ENCODE peak calls at places on chromosome 9, in eight cellular contexts. One of them, this sample, is unnamed.
A peak's percentile ranks its signal among the peaks of the same experiment; 100 is the strongest.

GRCh38 chr9:34072868-34073590 is 24.3 kb upstream of the UBAP2 start:
- DNase-seq in fibroblast of pulmonary artery: peak; percentile 79
- DNase-seq in upper lobe of right lung: no peak
- DNase-seq in hepatocyte: peak; percentile 90
- DNase-seq in neural progenitor cell: no peak
- DNase-seq in CD8-positive, alpha-beta T cell: no peak
- DNase-seq in neural crest cell: no peak
- DNase-seq in GM13977: no peak
- DNase-seq in this sample: no peak

GRCh38 chr9:122131401-122131921 is 28.1 kb downstream of the NDUFA8 start:
- DNase-seq in neural crest cell: no peak
- DNase-seq in upper lobe of right lung: no peak
- DNase-seq in CD8-positive, alpha-beta T cell: no peak
- DNase-seq in hepatocyte: peak; percentile 64
- DNase-seq in neural progenitor cell: peak; percentile 74
- DNase-seq in fibroblast of pulmonary artery: no peak
- DNase-seq in GM13977: no peak
- DNase-seq in this sample: no peak

GRCh38 chr9:2029666-2030170 is 14.6 kb downstream of the SMARCA2 start:
- DNase-seq in upper lobe of right lung: no peak
- DNase-seq in neural progenitor cell: no peak
- DNase-seq in fibroblast of pulmonary artery: no peak
- DNase-seq in GM13977: no peak
- DNase-seq in CD8-positive, alpha-beta T cell: no peak
- DNase-seq in hepatocyte: no peak
- DNase-seq in neural crest cell: no peak
- DNase-seq in this sample: no peak

GRCh38 chr9:122158202-122158601 is 1.4 kb downstream of the NDUFA8 start:
- DNase-seq in neural progenitor cell: peak; percentile 55
- DNase-seq in upper lobe of right lung: no peak
- DNase-seq in hepatocyte: peak; percentile 51
- DNase-seq in CD8-positive, alpha-beta T cell: no peak
- DNase-seq in GM13977: peak; percentile 47
- DNase-seq in neural crest cell: peak; percentile 16
- DNase-seq in fibroblast of pulmonary artery: peak; percentile 59
- DNase-seq in this sample: peak; percentile 51

GRCh38 chr9:3200331-3200774 is 325.4 kb downstream of the RFX3 start:
- DNase-seq in GM13977: no peak
- DNase-seq in neural progenitor cell: no peak
- DNase-seq in upper lobe of right lung: no peak
- DNase-seq in neural crest cell: no peak
- DNase-seq in fibroblast of pulmonary artery: no peak
- DNase-seq in hepatocyte: no peak
- DNase-seq in CD8-positive, alpha-beta T cell: no peak
- DNase-seq in this sample: no peak

GRCh38 chr9:16715404-16715803 is 155.1 kb downstream of the BNC2 start:
- DNase-seq in GM13977: no peak
- DNase-seq in neural progenitor cell: no peak
- DNase-seq in fibroblast of pulmonary artery: peak; percentile 65
- DNase-seq in hepatocyte: no peak
- DNase-seq in upper lobe of right lung: no peak
- DNase-seq in neural crest cell: no peak
- DNase-seq in CD8-positive, alpha-beta T cell: no peak
- DNase-seq in this sample: no peak

GRCh38 chr9:93098236-93098946 is 2.4 kb downstream of the CARD19 start:
- DNase-seq in neural progenitor cell: no peak
- DNase-seq in CD8-positive, alpha-beta T cell: no peak
- DNase-seq in upper lobe of right lung: peak; percentile 93
- DNase-seq in fibroblast of pulmonary artery: peak; percentile 98
- DNase-seq in hepatocyte: peak; percentile 82
- DNase-seq in neural crest cell: no peak
- DNase-seq in GM13977: no peak
- DNase-seq in this sample: no peak

GRCh38 chr9:134284273-134284672 is 42.0 kb upstream of the RXRA start:
- DNase-seq in upper lobe of right lung: no peak
- DNase-seq in GM13977: no peak
- DNase-seq in hepatocyte: no peak
- DNase-seq in fibroblast of pulmonary artery: no peak
- DNase-seq in CD8-positive, alpha-beta T cell: no peak
- DNase-seq in neural progenitor cell: no peak
- DNase-seq in neural crest cell: no peak
- DNase-seq in this sample: no peak

GRCh38 chr9:107008447-107008846 is 145.5 kb downstream of the ZNF462 start:
- DNase-seq in fibroblast of pulmonary artery: no peak
- DNase-seq in CD8-positive, alpha-beta T cell: no peak
- DNase-seq in GM13977: no peak
- DNase-seq in hepatocyte: no peak
- DNase-seq in neural crest cell: no peak
- DNase-seq in upper lobe of right lung: no peak
- DNase-seq in neural progenitor cell: no peak
- DNase-seq in this sample: no peak

GRCh38 chr9:73577867-73578266 is 426.2 kb downstream of the ANXA1 start:
- DNase-seq in neural progenitor cell: peak; percentile 41
- DNase-seq in neural crest cell: no peak
- DNase-seq in GM13977: no peak
- DNase-seq in upper lobe of right lung: no peak
- DNase-seq in CD8-positive, alpha-beta T cell: no peak
- DNase-seq in hepatocyte: peak; percentile 36
- DNase-seq in fibroblast of pulmonary artery: peak; percentile 39
- DNase-seq in this sample: no peak

GRCh38 chr9:31259824-31260223 is 1124.6 kb upstream of the ACO1 start:
- DNase-seq in neural progenitor cell: peak; percentile 32
- DNase-seq in CD8-positive, alpha-beta T cell: no peak
- DNase-seq in upper lobe of right lung: no peak
- DNase-seq in hepatocyte: no peak
- DNase-seq in neural crest cell: no peak
- DNase-seq in fibroblast of pulmonary artery: no peak
- DNase-seq in GM13977: no peak
- DNase-seq in this sample: no peak

GRCh38 chr9:109728696-109729300 is 51.2 kb upstream of the PALM2AKAP2 start:
- DNase-seq in GM13977: no peak
- DNase-seq in fibroblast of pulmonary artery: no peak
- DNase-seq in hepatocyte: no peak
- DNase-seq in CD8-positive, alpha-beta T cell: no peak
- DNase-seq in neural crest cell: no peak
- DNase-seq in upper lobe of right lung: no peak
- DNase-seq in neural progenitor cell: no peak
- DNase-seq in this sample: no peak

GRCh38 chr9:95857896-95858295 is 17.6 kb upstream of the ERCC6L2 start:
- DNase-seq in neural progenitor cell: no peak
- DNase-seq in upper lobe of right lung: no peak
- DNase-seq in hepatocyte: no peak
- DNase-seq in fibroblast of pulmonary artery: no peak
- DNase-seq in CD8-positive, alpha-beta T cell: no peak
- DNase-seq in GM13977: no peak
- DNase-seq in neural crest cell: no peak
- DNase-seq in this sample: peak; percentile 24

GRCh38 chr9:36597412-36598178 is 24.9 kb downstream of the MELK start:
- DNase-seq in neural crest cell: no peak
- DNase-seq in upper lobe of right lung: no peak
- DNase-seq in fibroblast of pulmonary artery: peak; percentile 82
- DNase-seq in GM13977: peak; percentile 38
- DNase-seq in hepatocyte: peak; percentile 43
- DNase-seq in neural progenitor cell: peak; percentile 30
- DNase-seq in CD8-positive, alpha-beta T cell: no peak
- DNase-seq in this sample: peak; percentile 25

GRCh38 chr9:104927216-104927911 is 591 bp downstream of the ABCA1 start:
- DNase-seq in upper lobe of right lung: peak; percentile 67
- DNase-seq in hepatocyte: peak; percentile 58
- DNase-seq in GM13977: peak; percentile 52
- DNase-seq in neural crest cell: peak; percentile 18
- DNase-seq in CD8-positive, alpha-beta T cell: no peak
- DNase-seq in neural progenitor cell: peak; percentile 68
- DNase-seq in fibroblast of pulmonary artery: peak; percentile 57
- DNase-seq in this sample: peak; percentile 24

GRCh38 chr9:131407717-131408195 is 13.9 kb downstream of the PRRC2B start:
- DNase-seq in CD8-positive, alpha-beta T cell: no peak
- DNase-seq in fibroblast of pulmonary artery: peak; percentile 57
- DNase-seq in hepatocyte: no peak
- DNase-seq in upper lobe of right lung: peak; percentile 72
- DNase-seq in GM13977: no peak
- DNase-seq in neural crest cell: no peak
- DNase-seq in neural progenitor cell: peak; percentile 78
- DNase-seq in this sample: no peak

GRCh38 chr9:118577121-118577520 is 792.1 kb downstream of the BRINP1 start:
- DNase-seq in neural progenitor cell: no peak
- DNase-seq in fibroblast of pulmonary artery: peak; percentile 69
- DNase-seq in upper lobe of right lung: no peak
- DNase-seq in neural crest cell: no peak
- DNase-seq in CD8-positive, alpha-beta T cell: no peak
- DNase-seq in GM13977: no peak
- DNase-seq in hepatocyte: no peak
- DNase-seq in this sample: no peak

GRCh38 chr9:99948896-99949295 is 42.4 kb downstream of the STX17 start:
- DNase-seq in fibroblast of pulmonary artery: peak; percentile 69
- DNase-seq in upper lobe of right lung: no peak
- DNase-seq in CD8-positive, alpha-beta T cell: no peak
- DNase-seq in hepatocyte: no peak
- DNase-seq in GM13977: no peak
- DNase-seq in neural crest cell: no peak
- DNase-seq in neural progenitor cell: no peak
- DNase-seq in this sample: no peak

GRCh38 chr9:132651259-132651658 is 18.5 kb downstream of the DDX31 start:
- DNase-seq in neural crest cell: peak; percentile 11
- DNase-seq in GM13977: no peak
- DNase-seq in fibroblast of pulmonary artery: peak; percentile 78
- DNase-seq in upper lobe of right lung: no peak
- DNase-seq in CD8-positive, alpha-beta T cell: no peak
- DNase-seq in hepatocyte: peak; percentile 44
- DNase-seq in neural progenitor cell: no peak
- DNase-seq in this sample: no peak
- TF ChIP-seq CTCF in neural crest cell: peak; percentile 67
- TF ChIP-seq CTCF in GM13977: peak; percentile 21
- TF ChIP-seq CTCF in fibroblast of pulmonary artery: peak; percentile 59
- TF ChIP-seq CTCF in upper lobe of right lung: peak; percentile 15
- TF ChIP-seq CTCF in CD8-positive, alpha-beta T cell: no peak
- TF ChIP-seq CTCF in hepatocyte: peak; percentile 54
- TF ChIP-seq CTCF in neural progenitor cell: peak; percentile 52
- TF ChIP-seq CTCF in this sample: peak; percentile 23

DNA sequence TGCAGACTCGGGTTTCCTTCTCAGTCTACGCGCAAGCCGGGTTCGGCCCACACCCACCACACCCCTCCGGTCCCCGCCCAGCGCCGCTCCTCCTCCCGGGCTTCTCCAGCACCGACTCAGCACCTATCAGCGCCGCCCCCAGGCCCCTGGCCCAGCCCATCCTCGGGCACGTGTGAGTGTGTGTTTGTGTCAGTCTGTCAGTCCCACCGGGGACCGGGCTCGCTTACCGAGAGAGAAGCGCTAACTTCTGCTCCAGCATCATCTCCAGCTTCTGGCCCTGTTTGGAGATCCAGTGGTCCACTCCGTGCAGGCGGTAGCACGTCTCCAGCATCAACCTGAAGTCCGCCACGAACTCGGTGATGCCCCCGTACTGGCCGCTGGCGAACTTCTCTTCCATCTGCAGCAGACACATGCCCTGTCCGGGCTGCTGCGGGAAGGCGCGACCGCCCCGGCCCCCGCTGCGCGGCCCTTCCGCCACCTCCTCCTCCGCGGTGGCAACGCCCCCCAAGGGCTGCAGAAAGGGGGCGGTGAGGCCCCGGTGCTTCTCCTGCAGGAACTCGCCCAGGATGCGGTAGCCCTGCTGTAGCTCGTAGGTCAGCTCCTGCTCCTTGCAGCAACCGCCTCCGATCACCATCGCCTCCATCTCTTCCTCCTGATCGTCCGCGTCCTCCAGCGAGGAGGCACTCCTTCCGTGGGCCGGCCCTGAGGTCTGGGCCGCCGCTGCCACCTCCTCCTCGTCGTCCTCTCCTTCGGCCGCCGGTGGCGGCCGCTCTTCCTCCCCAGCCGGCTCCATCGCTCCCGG is 8.3 kb downstream of the RANBP6 start:
- DNase-seq in neural crest cell: peak; percentile 75
- DNase-seq in fibroblast of pulmonary artery: peak; percentile 80
- DNase-seq in CD8-positive, alpha-beta T cell: peak; percentile 91
- DNase-seq in upper lobe of right lung: peak; percentile 94
- DNase-seq in neural progenitor cell: peak; percentile 94
- DNase-seq in GM13977: peak; percentile 80
- DNase-seq in hepatocyte: peak; percentile 92
- DNase-seq in this sample: peak; percentile 86
- TF ChIP-seq CTCF in neural crest cell: no peak
- TF ChIP-seq CTCF in fibroblast of pulmonary artery: no peak
- TF ChIP-seq CTCF in CD8-positive, alpha-beta T cell: no peak
- TF ChIP-seq CTCF in upper lobe of right lung: no peak
- TF ChIP-seq CTCF in neural progenitor cell: no peak
- TF ChIP-seq CTCF in GM13977: no peak
- TF ChIP-seq CTCF in hepatocyte: no peak
- TF ChIP-seq CTCF in this sample: no peak

DNA sequence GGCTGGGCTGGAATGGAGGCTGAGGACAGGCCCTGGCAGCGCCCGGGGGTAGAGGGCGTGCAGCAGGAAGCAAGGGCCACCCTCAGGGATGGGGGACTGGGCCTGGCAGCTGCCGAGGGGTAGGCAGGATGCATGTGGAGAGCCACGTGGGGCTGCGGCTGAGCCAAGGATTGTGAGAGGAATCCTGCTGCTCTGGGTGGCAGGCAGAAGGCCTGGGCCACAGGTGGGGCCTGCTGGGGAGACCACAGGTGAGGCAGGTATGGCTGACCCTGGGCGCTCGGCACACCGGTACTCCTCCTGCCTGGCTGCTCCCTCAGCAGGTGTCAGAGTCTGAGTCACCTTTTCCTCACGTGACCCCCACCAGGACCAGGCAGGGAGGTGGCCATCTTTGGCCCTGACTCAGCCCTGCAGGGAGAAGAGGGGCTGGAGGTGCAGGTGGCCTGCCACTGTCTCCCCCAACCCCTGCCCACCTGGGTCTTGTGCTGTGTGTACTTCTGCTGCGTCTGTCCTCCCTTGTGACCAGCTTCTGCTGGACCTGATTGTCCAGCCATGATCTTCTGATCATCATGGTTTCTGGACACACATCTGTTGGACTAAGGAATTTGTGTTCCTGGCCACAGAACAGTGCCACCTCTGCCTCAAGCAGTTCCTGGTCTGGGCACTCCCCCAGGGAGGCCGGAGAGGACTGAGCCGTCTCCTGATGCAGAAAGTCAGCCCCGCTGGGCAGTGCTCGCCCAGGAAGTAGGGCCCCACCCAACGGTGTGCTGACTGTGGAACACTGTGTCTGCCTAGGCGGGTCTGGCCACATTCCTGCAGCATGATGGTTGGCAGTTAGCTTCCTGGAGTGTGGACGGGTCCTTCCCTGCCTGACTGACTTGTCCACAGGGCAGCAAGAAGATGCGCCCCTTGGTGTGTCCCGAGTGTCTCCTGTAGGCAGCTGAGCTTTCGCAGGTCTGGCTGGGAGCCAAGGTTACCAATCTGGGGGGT is 6.4 kb downstream of the ARRDC1 start:
- DNase-seq in upper lobe of right lung: peak; percentile 95
- DNase-seq in hepatocyte: peak; percentile 91
- DNase-seq in fibroblast of pulmonary artery: peak; percentile 74
- DNase-seq in GM13977: no peak
- DNase-seq in CD8-positive, alpha-beta T cell: no peak
- DNase-seq in neural progenitor cell: no peak
- DNase-seq in neural crest cell: no peak
- DNase-seq in this sample: no peak
- TF ChIP-seq CTCF in upper lobe of right lung: no peak
- TF ChIP-seq CTCF in hepatocyte: no peak
- TF ChIP-seq CTCF in fibroblast of pulmonary artery: no peak
- TF ChIP-seq CTCF in GM13977: no peak
- TF ChIP-seq CTCF in CD8-positive, alpha-beta T cell: no peak
- TF ChIP-seq CTCF in neural progenitor cell: no peak
- TF ChIP-seq CTCF in neural crest cell: no peak
- TF ChIP-seq CTCF in this sample: no peak

GRCh38 chr9:27212191-27212590 is 84.8 kb downstream of the EQTN start:
- DNase-seq in fibroblast of pulmonary artery: no peak
- DNase-seq in CD8-positive, alpha-beta T cell: no peak
- DNase-seq in hepatocyte: no peak
- DNase-seq in upper lobe of right lung: no peak
- DNase-seq in neural crest cell: no peak
- DNase-seq in GM13977: no peak
- DNase-seq in neural progenitor cell: no peak
- DNase-seq in this sample: no peak
- TF ChIP-seq CTCF in fibroblast of pulmonary artery: no peak
- TF ChIP-seq CTCF in CD8-positive, alpha-beta T cell: no peak
- TF ChIP-seq CTCF in hepatocyte: no peak
- TF ChIP-seq CTCF in upper lobe of right lung: no peak
- TF ChIP-seq CTCF in neural crest cell: no peak
- TF ChIP-seq CTCF in GM13977: no peak
- TF ChIP-seq CTCF in neural progenitor cell: no peak
- TF ChIP-seq CTCF in this sample: no peak